ENCODE peak calls at places on chromosome 14, in six cellular contexts. M is SK-N-SH, F is tibial nerve, X is coronary artery, S is pancreas, O is A549. W is an unnamed sample.

GRCh38 chr14:101977311-101978071 is 13.1 kb downstream of the DYNC1H1 start:
- DNase-seq in M (no peak), F (no peak), X (no peak), S (no peak), O (no peak), W (no peak)

GRCh38 chr14:35406811-35407630 is 2.5 kb upstream of the NFKBIA start:
- DNase-seq in M (peak), F (no peak), X (no peak), S (no peak), O (peak), W (no peak)

GRCh38 chr14:69741055-69741454 is 25.9 kb upstream of the SRSF5 start:
- DNase-seq in M (no peak), F (no peak), X (no peak), S (no peak), O (no peak), W (no peak)

GRCh38 chr14:30223385-30223785 is 295.7 kb upstream of the PRKD1 start:
- DNase-seq in M (no peak), F (peak), X (peak), S (peak), O (peak), W (peak)

GRCh38 chr14:101028971-101029667 is 125.6 kb upstream of the RTL1 start:
- DNase-seq in M (no peak), F (no peak), X (no peak), S (no peak), O (no peak), W (no peak)

GRCh38 chr14:34685819-34686428 is 28.5 kb downstream of the CFL2 start:
- DNase-seq in M (no peak), F (no peak), X (no peak), S (no peak), O (no peak), W (no peak)

GRCh38 chr14:55339770-55340169 is 68.5 kb downstream of the FBXO34 start:
- DNase-seq in M (no peak), F (no peak), X (no peak), S (no peak), O (no peak), W (no peak)

GRCh38 chr14:100449225-100449987 is 126.3 kb downstream of the SLC25A47 start:
- DNase-seq in M (peak), F (no peak), X (no peak), S (peak), O (no peak), W (no peak)

GRCh38 chr14:98189521-98189920 is 1082.5 kb downstream of the BCL11B start:
- DNase-seq in M (no peak), F (no peak), X (no peak), S (no peak), O (no peak), W (no peak)

GRCh38 chr14:61704554-61704953 is 9.2 kb downstream of the HIF1A start:
- DNase-seq in M (no peak), F (no peak), X (no peak), S (no peak), O (no peak), W (no peak)

GRCh38 chr14:61706096-61706690 is 10.9 kb downstream of the HIF1A start:
- DNase-seq in M (no peak), F (no peak), X (no peak), S (no peak), O (no peak), W (no peak)

GRCh38 chr14:61705017-61705416 is 9.7 kb downstream of the HIF1A start:
- DNase-seq in M (no peak), F (no peak), X (no peak), S (no peak), O (no peak), W (no peak)

GRCh38 chr14:61701946-61702345 is 6.6 kb downstream of the HIF1A start:
- DNase-seq in M (no peak), F (no peak), X (no peak), S (no peak), O (no peak), W (no peak)

DNA sequence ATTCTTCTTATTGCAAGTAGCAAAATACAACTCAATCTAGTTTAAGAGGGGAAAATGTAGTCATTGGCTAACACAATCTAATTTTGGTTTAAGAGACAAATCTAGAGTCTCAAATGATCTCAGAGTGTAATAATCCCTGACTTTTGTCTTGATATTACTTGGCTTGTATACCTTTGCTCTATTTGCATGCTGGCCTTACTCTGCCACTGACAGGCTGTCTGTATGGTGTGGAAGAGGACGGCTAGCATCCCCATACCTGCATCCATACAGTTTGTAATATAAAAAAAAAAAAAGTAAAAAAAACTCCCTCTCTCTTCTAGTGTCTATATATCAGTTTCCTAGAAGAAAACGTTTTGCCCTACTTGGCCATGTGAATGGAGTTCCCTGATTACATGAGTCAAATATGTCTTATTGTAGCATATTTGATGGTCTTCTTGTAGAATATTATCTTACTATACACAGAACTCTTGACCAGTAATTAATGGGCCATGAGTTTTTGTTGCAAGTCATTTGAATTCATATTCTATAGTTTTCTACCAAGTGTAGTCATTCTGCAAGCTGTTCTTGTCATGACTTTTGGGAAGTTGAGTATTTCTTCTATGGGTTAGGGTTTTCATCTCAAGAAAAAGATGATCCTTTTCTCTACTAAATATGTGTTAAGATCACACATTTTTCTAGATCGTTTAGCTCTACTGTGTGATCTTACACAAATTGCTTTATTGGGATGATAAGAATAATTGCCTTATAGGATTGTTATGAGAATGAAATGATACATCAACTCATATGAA is 8.2 kb downstream of the HIF1A start:
- DNase-seq in M (no peak), F (no peak), X (no peak), S (no peak), O (no peak), W (no peak)
- H3K4me3 ChIP-seq in M (no peak), F (no peak), X (no peak), S (no peak), O (peak), W (no peak)

GRCh38 chr14:50668852-50669194 is 717 bp upstream of the SAV1 start:
- DNase-seq in M (no peak), F (no peak), X (no peak), S (no peak), O (no peak), W (no peak)
- H3K27ac ChIP-seq in M (peak), F (peak), X (peak), S (peak), O (peak), W (peak)

GRCh38 chr14:71554323-71554722 is 377.9 kb upstream of the RGS6 start:
- DNase-seq in M (no peak), F (no peak), X (no peak), S (no peak), O (no peak), W (no peak)
- H3K4me3 ChIP-seq in M (no peak), F (no peak), X (no peak), S (no peak), O (no peak), W (no peak)

GRCh38 chr14:91231446-91231845 is 13.1 kb downstream of the GPR68 start:
- DNase-seq in M (no peak), F (no peak), X (no peak), S (no peak), O (no peak), W (no peak)
- H3K27ac ChIP-seq in M (no peak), F (no peak), X (no peak), S (no peak), O (no peak), W (no peak)

GRCh38 chr14:105420141-105420975 is 731 bp downstream of the MTA1 start:
- DNase-seq in M (peak), F (no peak), X (no peak), S (peak), O (no peak), W (no peak)

GRCh38 chr14:105419305-105420091 is at the start of gene MTA1:
- DNase-seq in M (peak), F (no peak), X (peak), S (peak), O (no peak), W (peak)

GRCh38 chr14:105418269-105419054 is 1.2 kb upstream of the MTA1 start:
- DNase-seq in M (no peak), F (no peak), X (peak), S (no peak), O (no peak), W (peak)

GRCh38 chr14:105420976-105421674 is 1.5 kb downstream of the MTA1 start:
- DNase-seq in M (peak), F (no peak), X (no peak), S (peak), O (no peak), W (peak)

GRCh38 chr14:105419055-105419304 is 647 bp upstream of the MTA1 start:
- DNase-seq in M (no peak), F (no peak), X (no peak), S (peak), O (no peak), W (no peak)
- H3K4me3 ChIP-seq in M (peak), F (peak), X (peak), S (peak), O (peak), W (peak)

GRCh38 chr14:103626150-103626850 is 2.7 kb upstream of the KLC1 start:
- DNase-seq in M (no peak), F (no peak), X (no peak), S (no peak), O (no peak), W (no peak)
- H3K27ac ChIP-seq in M (no peak), F (no peak), X (peak), S (no peak), O (peak), W (no peak)

GRCh38 chr14:77267937-77268699 is 2.9 kb downstream of the NGB start:
- DNase-seq in M (no peak), F (no peak), X (no peak), S (peak), O (no peak), W (no peak)

GRCh38 chr14:77271113-77271710 is at the start of gene NGB:
- DNase-seq in M (peak), F (no peak), X (no peak), S (peak), O (no peak), W (no peak)

GRCh38 chr14:77272261-77272660 is 1.3 kb upstream of the NGB start:
- DNase-seq in M (no peak), F (no peak), X (no peak), S (no peak), O (no peak), W (no peak)

GRCh38 chr14:77268989-77269595 is 1.9 kb downstream of the NGB start:
- DNase-seq in M (no peak), F (no peak), X (no peak), S (peak), O (no peak), W (no peak)

DNA sequence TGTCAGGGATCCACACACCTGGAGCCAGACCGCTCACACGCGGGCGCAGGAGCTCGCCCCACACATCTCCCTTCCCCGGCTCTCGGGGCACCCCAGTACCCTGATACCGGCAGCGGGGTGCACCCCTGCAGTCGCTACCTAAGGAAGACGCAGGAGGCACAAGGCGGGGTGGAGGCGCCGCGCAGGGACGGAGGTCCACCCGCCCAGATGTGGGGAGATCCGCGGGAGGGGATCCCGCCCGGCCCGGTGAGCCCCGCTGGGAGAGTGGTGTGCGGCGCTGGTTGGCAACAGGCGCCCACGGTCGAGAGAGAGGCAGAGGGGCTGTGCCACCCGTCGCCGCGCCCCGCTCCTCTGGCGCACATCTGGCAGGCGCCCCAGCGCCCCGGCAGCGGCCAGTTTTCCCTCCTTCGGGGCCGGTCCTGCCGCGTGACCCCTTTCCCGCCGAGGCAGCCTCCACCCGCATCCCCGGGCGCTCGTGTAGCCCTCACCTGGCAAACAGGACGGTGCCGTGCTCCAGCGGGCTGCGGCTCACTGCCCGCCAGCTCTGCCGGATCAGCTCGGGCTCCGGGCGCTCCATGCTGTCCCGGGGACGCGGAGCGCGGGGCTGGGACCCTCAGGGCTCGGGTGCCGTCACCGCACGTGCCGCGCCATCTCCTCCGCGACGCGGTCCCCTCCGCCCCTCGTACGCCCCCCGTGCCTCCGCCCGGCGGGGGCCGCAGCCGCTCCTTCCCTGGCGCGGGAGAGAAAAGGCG is 469 bp downstream of the NGB start:
- DNase-seq in M (peak), F (no peak), X (no peak), S (peak), O (no peak), W (no peak)
- H3K4me3 ChIP-seq in M (peak), F (no peak), X (no peak), S (no peak), O (peak), W (no peak)

DNA sequence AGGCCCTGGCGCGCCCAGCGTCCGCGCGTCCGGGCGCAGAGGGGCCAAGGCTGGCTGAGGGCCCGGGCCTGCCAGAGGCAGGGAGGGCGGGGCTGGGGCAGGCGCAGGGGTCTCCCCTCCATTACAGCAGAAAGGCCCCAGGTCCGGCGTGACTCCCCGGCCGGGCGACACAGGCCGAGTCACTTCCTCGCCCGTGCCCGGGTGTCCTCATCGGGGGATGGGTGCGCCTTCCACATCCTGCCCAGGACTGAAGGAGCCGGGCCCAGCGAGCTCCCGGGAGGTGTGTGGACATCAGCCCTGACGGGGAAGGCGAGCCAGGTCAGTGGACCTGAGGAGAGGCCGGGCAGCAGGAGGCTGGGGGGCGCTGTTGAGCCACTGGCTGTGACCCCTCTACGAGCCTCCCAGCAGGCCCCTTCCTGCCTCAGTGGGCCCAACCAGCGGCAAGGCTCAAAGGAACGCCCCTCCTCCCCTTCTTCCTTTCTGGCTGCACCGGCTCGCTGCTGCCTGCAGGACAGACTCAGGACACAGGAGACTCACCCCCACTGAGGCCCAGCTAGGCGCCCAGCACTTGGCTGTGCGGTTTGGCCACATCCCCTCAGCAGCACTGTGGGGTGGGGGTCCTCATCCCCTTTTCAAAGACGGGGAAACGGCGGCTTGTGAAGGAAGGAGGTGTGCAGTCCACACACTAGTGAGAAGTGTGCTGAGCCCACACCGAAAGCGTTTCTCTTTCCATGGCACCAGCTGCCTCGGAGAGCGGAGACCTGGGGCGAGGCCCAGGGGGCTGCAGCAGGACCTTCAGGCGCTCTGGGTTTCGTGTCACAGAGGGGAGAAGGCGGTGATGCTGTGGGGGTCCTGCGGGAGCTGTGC is 606 bp downstream of the TNFAIP2 start:
- DNase-seq in M (no peak), F (peak), X (no peak), S (peak), O (peak), W (peak)
- H3K27ac ChIP-seq in M (no peak), F (peak), X (peak), S (peak), O (peak), W (peak)

W was measured in right cardiac atrium.